ENCODE peak calls at places on chromosomes 16 and 17, in five cellular contexts. One of them, this sample, is unnamed.
A peak's percentile ranks its signal among the peaks of the same experiment; 100 is the strongest.

GRCh38 chr16:69217433-69217832 is 30.5 kb downstream of the SNTB2 start:
- DNase-seq in fibroblast of the conjunctiva: no peak
- DNase-seq in NCI-H774: no peak
- DNase-seq in stimulated activated naive CD8-positive, alpha-beta T cell treated with anti-CD3 and anti-CD28 coated beads, Interleukin-15, Interleukin-2, amounts not matched to agents 100 U/mL and 50 U/mL, for 24 hours: no peak
- DNase-seq in heart left ventricle: no peak
- DNase-seq in this sample: no peak

GRCh38 chr17:76491271-76492184 is 9.7 kb downstream of the RHBDF2 start:
- DNase-seq in heart left ventricle: no peak
- DNase-seq in NCI-H774: no peak
- DNase-seq in fibroblast of the conjunctiva: no peak
- DNase-seq in stimulated activated naive CD8-positive, alpha-beta T cell treated with anti-CD3 and anti-CD28 coated beads, Interleukin-15, Interleukin-2, amounts not matched to agents 100 U/mL and 50 U/mL, for 24 hours: peak; percentile 40
- DNase-seq in this sample: no peak

GRCh38 chr16:56879276-56879675 is 14.3 kb downstream of the SLC12A3 start:
- DNase-seq in heart left ventricle: no peak
- DNase-seq in stimulated activated naive CD8-positive, alpha-beta T cell treated with anti-CD3 and anti-CD28 coated beads, Interleukin-15, Interleukin-2, amounts not matched to agents 100 U/mL and 50 U/mL, for 24 hours: no peak
- DNase-seq in NCI-H774: no peak
- DNase-seq in fibroblast of the conjunctiva: no peak
- DNase-seq in this sample: no peak

GRCh38 chr16:50269769-50270509 is 3.6 kb downstream of the ADCY7 start:
- DNase-seq in fibroblast of the conjunctiva: no peak
- DNase-seq in heart left ventricle: no peak
- DNase-seq in stimulated activated naive CD8-positive, alpha-beta T cell treated with anti-CD3 and anti-CD28 coated beads, Interleukin-15, Interleukin-2, amounts not matched to agents 100 U/mL and 50 U/mL, for 24 hours: no peak
- DNase-seq in NCI-H774: no peak
- DNase-seq in this sample: no peak

GRCh38 chr16:82892327-82892726 is 265.6 kb downstream of the CDH13 start:
- DNase-seq in NCI-H774: no peak
- DNase-seq in fibroblast of the conjunctiva: no peak
- DNase-seq in stimulated activated naive CD8-positive, alpha-beta T cell treated with anti-CD3 and anti-CD28 coated beads, Interleukin-15, Interleukin-2, amounts not matched to agents 100 U/mL and 50 U/mL, for 24 hours: no peak
- DNase-seq in heart left ventricle: no peak
- DNase-seq in this sample: no peak

GRCh38 chr17:27457731-27458523 is 1.7 kb downstream of the KSR1 start:
- DNase-seq in fibroblast of the conjunctiva: no peak
- DNase-seq in NCI-H774: no peak
- DNase-seq in heart left ventricle: no peak
- DNase-seq in stimulated activated naive CD8-positive, alpha-beta T cell treated with anti-CD3 and anti-CD28 coated beads, Interleukin-15, Interleukin-2, amounts not matched to agents 100 U/mL and 50 U/mL, for 24 hours: no peak
- DNase-seq in this sample: no peak

GRCh38 chr16:78183886-78184553 is 84.6 kb downstream of the WWOX start:
- DNase-seq in stimulated activated naive CD8-positive, alpha-beta T cell treated with anti-CD3 and anti-CD28 coated beads, Interleukin-15, Interleukin-2, amounts not matched to agents 100 U/mL and 50 U/mL, for 24 hours: no peak
- DNase-seq in fibroblast of the conjunctiva: no peak
- DNase-seq in NCI-H774: no peak
- DNase-seq in heart left ventricle: no peak
- DNase-seq in this sample: no peak

GRCh38 chr16:56983211-56983751 is 6.1 kb upstream of the NLRC5 start:
- DNase-seq in stimulated activated naive CD8-positive, alpha-beta T cell treated with anti-CD3 and anti-CD28 coated beads, Interleukin-15, Interleukin-2, amounts not matched to agents 100 U/mL and 50 U/mL, for 24 hours: no peak
- DNase-seq in fibroblast of the conjunctiva: no peak
- DNase-seq in NCI-H774: no peak
- DNase-seq in heart left ventricle: no peak
- DNase-seq in this sample: no peak

GRCh38 chr17:40516581-40517285 is 15.3 kb upstream of the TNS4 start:
- DNase-seq in fibroblast of the conjunctiva: no peak
- DNase-seq in heart left ventricle: no peak
- DNase-seq in stimulated activated naive CD8-positive, alpha-beta T cell treated with anti-CD3 and anti-CD28 coated beads, Interleukin-15, Interleukin-2, amounts not matched to agents 100 U/mL and 50 U/mL, for 24 hours: peak; percentile 65
- DNase-seq in NCI-H774: no peak
- DNase-seq in this sample: no peak

GRCh38 chr17:27586203-27586701 is 44.7 kb upstream of the LGALS9 start:
- DNase-seq in fibroblast of the conjunctiva: no peak
- DNase-seq in NCI-H774: no peak
- DNase-seq in stimulated activated naive CD8-positive, alpha-beta T cell treated with anti-CD3 and anti-CD28 coated beads, Interleukin-15, Interleukin-2, amounts not matched to agents 100 U/mL and 50 U/mL, for 24 hours: no peak
- DNase-seq in heart left ventricle: no peak
- DNase-seq in this sample: no peak

GRCh38 chr16:2096853-2097620 is 38.7 kb downstream of the PKD1 start:
- DNase-seq in NCI-H774: no peak
- DNase-seq in heart left ventricle: no peak
- DNase-seq in fibroblast of the conjunctiva: no peak
- DNase-seq in stimulated activated naive CD8-positive, alpha-beta T cell treated with anti-CD3 and anti-CD28 coated beads, Interleukin-15, Interleukin-2, amounts not matched to agents 100 U/mL and 50 U/mL, for 24 hours: no peak
- DNase-seq in this sample: no peak

GRCh38 chr16:54411555-54411954 is 125.0 kb upstream of the IRX3 start:
- DNase-seq in NCI-H774: no peak
- DNase-seq in heart left ventricle: peak; percentile 44
- DNase-seq in stimulated activated naive CD8-positive, alpha-beta T cell treated with anti-CD3 and anti-CD28 coated beads, Interleukin-15, Interleukin-2, amounts not matched to agents 100 U/mL and 50 U/mL, for 24 hours: no peak
- DNase-seq in fibroblast of the conjunctiva: no peak
- DNase-seq in this sample: no peak

GRCh38 chr16:28218109-28218508 is 6.3 kb upstream of the XPO6 start:
- DNase-seq in heart left ventricle: no peak
- DNase-seq in stimulated activated naive CD8-positive, alpha-beta T cell treated with anti-CD3 and anti-CD28 coated beads, Interleukin-15, Interleukin-2, amounts not matched to agents 100 U/mL and 50 U/mL, for 24 hours: peak; percentile 42
- DNase-seq in fibroblast of the conjunctiva: peak; percentile 30
- DNase-seq in NCI-H774: no peak
- DNase-seq in this sample: no peak